ENCODE peak calls at places on chromosome 6, in five cellular contexts. A is H1, C is HepG2, G is K562, K is GM12878. M is an unnamed sample.
A peak's percentile ranks its signal among the peaks of the same experiment; 100 is the strongest.

GRCh38 chr6:88725111-88725711 is 238.2 kb downstream of the RNGTT start:
- DNase-seq in A (peak; percentile 47), C (peak; percentile 4), G (peak; percentile 19), K (peak; percentile 26), M (peak; percentile 96)

GRCh38 chr6:24357336-24358218 is at the start of gene DCDC2:
- DNase-seq in A (no peak), C (peak; percentile 87), G (peak; percentile 14), K (no peak), M (peak; percentile 78)

GRCh38 chr6:124903797-124904196 is 58.4 kb upstream of the RNF217 start:
- DNase-seq in A (no peak), C (no peak), G (no peak), K (no peak), M (no peak)

GRCh38 chr6:147127587-147127986 is 76.6 kb upstream of the STXBP5 start:
- DNase-seq in A (no peak), C (no peak), G (no peak), K (no peak), M (no peak)

GRCh38 chr6:112802154-112802553 is 455.0 kb downstream of the RFPL4B start:
- DNase-seq in A (no peak), C (no peak), G (no peak), K (no peak), M (no peak)

GRCh38 chr6:166862287-166862977 is 93.9 kb downstream of the RNASET2 start:
- DNase-seq in A (peak; percentile 41), C (no peak), G (no peak), K (no peak), M (peak; percentile 83)

GRCh38 chr6:37622639-37623038 is 75.0 kb downstream of the MDGA1 start:
- DNase-seq in A (no peak), C (no peak), G (no peak), K (no peak), M (no peak)

GRCh38 chr6:33847078-33847477 is 43.3 kb upstream of the MLN start:
- DNase-seq in A (no peak), C (no peak), G (no peak), K (no peak), M (no peak)

GRCh38 chr6:26305097-26305841 is 59.7 kb upstream of the BTN3A2 start:
- DNase-seq in A (no peak), C (peak; percentile 77), G (peak; percentile 95), K (no peak), M (peak; percentile 80)

GRCh38 chr6:138404666-138405337 is 779 bp downstream of the HEBP2 start:
- DNase-seq in A (no peak), C (no peak), G (peak; percentile 57), K (no peak), M (no peak)

GRCh38 chr6:34447915-34448314 is 18.0 kb upstream of the PACSIN1 start:
- DNase-seq in A (no peak), C (no peak), G (peak; percentile 61), K (no peak), M (peak; percentile 63)

GRCh38 chr6:20978176-20978614 is 443.9 kb downstream of the CDKAL1 start:
- DNase-seq in A (no peak), C (no peak), G (no peak), K (peak; percentile 25), M (no peak)

GRCh38 chr6:7264686-7265384 is 48.2 kb downstream of the SSR1 start:
- DNase-seq in A (no peak), C (peak; percentile 54), G (no peak), K (no peak), M (no peak)

GRCh38 chr6:141986457-141986856 is 146.3 kb upstream of the GJE1 start:
- DNase-seq in A (no peak), C (no peak), G (no peak), K (no peak), M (peak; percentile 70)

GRCh38 chr6:18741741-18742140 is 354.6 kb downstream of the RNF144B start:
- DNase-seq in A (no peak), C (no peak), G (no peak), K (no peak), M (no peak)

GRCh38 chr6:166341915-166342292 is 441 bp downstream of the SFT2D1 start:
- DNase-seq in A (no peak), C (no peak), G (no peak), K (no peak), M (peak; percentile 33)

GRCh38 chr6:109660526-109660925 is 30.5 kb downstream of the AK9 start:
- DNase-seq in A (no peak), C (no peak), G (no peak), K (no peak), M (no peak)

GRCh38 chr6:131331146-131331545 is 195.9 kb downstream of the AKAP7 start:
- DNase-seq in A (no peak), C (no peak), G (no peak), K (no peak), M (no peak)

DNA sequence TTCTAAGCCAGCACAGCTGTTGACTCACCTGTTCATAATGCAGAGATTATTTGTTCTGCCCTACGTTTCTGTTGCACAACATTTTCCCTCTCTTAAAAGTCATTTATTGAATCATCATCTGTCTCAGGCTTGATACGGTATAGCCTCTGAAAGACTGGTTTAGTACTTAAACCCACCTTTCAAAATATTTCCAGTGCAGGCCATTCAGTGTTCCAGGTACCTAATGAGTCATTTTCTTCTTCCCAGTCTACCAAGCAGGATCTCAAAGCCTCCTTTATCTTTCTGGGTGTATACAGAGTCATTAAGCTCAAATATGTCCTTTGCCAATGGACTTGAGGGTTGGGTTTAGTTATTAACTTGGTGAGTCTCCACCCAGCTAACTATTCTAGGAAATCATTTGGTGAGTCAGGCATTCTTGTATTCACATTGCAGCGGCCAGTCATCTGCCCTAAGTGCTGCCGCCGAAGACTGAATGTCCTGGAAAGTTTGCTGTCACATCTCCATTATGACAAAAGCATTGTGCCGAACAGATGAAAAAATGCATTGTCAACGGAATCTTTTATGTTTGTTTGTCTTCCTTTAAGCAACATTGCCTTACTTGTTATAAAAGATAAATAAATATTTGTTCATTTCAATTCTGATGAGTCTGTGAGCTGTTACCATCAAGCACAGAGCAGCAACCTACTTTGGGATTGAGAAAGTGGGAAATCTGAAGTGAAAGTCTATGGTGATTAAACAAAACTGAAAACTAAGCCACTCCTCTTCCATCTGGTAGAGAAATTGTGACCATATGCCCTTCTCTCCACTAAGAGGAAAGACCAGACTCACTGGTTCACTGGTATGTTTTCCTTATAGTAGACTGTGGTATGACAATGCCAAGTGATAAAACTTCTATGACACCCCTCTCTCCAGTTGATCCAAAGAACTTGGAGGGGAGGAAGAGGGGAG is 14.3 kb upstream of the FAM135A start:
- DNase-seq in A (no peak), C (peak; percentile 96), G (peak; percentile 78), K (no peak), M (no peak)
- TF ChIP-seq POLR2AphosphoS5 in A (no peak), C (peak; percentile 43), G (peak; percentile 21), K (no peak), M (no peak)

DNA sequence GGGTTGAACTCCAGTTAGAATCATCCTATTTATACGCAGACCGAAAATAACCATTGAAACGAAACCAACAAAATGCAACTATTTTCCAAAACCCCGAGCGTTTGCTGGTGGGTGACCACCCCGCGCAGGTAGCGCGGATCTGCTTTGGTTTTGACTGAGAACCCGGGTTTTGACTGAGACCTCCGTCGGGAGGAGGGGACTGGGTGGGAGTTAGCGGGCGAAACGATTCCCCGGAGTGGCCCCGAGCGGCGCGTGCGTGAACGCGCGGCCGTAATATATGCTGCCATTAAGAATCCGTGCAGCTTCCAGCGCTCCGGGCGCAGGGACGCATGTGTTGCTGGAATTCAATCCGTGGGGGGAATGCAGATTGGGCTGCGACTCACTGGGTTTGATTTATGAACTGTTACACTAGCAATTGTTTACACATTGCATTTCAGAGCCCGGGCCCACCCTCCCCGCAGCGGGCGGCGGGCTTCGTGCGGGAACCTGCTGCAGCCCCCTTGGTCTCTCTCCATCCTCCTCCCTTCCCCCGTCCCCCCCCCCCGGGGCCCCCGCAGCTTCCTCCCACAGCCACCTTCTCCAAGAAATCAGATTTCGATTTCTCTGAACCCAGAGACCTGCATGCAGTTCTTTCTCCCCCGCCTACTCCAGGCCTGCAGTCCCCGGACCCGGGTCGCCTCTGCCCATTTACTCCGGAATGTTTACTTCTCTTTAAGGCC is 9.9 kb downstream of the NRN1 start:
- DNase-seq in A (no peak), C (no peak), G (no peak), K (no peak), M (peak; percentile 64)
- TF ChIP-seq EZH2 in A (peak; percentile 14), C (peak; percentile 39), G (no peak), K (no peak), M (peak; percentile 91)

GRCh38 chr6:63560806-63561672 is 11.2 kb upstream of the LOC128125822 start:
- DNase-seq in A (no peak), C (peak; percentile 62), G (no peak), K (no peak), M (no peak)

GRCh38 chr6:63571382-63571882 is 848 bp upstream of the LOC128125822 start:
- DNase-seq in A (no peak), C (no peak), G (no peak), K (no peak), M (peak; percentile 1)

GRCh38 chr6:63565058-63565726 is 7.1 kb upstream of the LOC128125822 start:
- DNase-seq in A (no peak), C (peak; percentile 98), G (no peak), K (no peak), M (no peak)

GRCh38 chr6:63567966-63568365 is 4.3 kb upstream of the LOC128125822 start:
- DNase-seq in A (no peak), C (no peak), G (no peak), K (no peak), M (no peak)

DNA sequence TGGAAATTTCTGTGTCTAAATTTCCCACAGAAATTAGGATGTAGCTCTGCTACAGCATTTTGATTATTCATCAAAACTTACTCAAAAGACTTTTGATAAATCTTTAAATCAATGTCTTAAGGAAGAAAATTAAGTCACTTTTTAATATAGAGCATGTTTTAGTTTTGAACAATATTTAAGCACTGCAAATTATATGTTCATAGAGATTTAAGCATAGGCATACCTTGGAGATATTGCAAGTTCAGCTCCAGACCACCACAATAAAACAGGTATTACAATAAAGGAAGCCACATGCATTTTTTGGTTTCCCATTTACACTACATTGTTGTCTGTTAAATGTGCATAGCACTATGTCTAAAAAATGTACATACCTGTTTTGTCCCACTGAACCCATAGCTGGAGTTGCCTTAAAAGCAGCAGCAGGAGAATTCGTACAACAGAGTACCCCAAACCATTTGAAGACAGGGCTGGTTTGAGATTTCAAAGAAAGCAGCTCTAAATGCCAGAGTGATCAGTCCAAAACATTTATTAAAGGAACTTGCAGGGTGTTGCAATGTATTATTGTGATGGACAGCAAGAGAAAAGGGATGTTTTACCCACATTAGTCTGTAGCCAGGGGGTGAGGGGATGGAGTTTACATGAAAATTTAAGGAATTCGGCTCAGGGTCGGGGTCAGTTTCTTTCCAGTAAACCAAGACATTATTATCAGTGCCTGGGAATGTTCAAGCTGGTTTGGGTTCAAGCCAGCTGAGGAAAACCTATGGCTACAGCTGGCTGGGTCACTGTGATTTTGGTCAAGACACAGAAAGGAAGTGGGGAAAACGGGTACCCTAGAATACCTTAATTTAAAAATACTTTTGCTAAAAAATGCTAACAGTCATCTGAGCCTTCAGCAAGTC is 6.3 kb upstream of the LOC128125822 start:
- DNase-seq in A (no peak), C (no peak), G (no peak), K (no peak), M (peak; percentile 15)
- TF ChIP-seq CREB1 in A (no peak), C (no peak), G (no peak), K (no peak), M (no peak)

GRCh38 chr6:106549521-106549920 is 79.8 kb downstream of the RTN4IP1 start:
- DNase-seq in A (no peak), C (no peak), G (no peak), K (no peak), M (no peak)

GRCh38 chr6:106547556-106547955 is 81.7 kb downstream of the RTN4IP1 start:
- DNase-seq in A (no peak), C (no peak), G (no peak), K (no peak), M (no peak)

GRCh38 chr6:106547961-106548453 is 81.3 kb downstream of the RTN4IP1 start:
- DNase-seq in A (peak; percentile 5), C (peak; percentile 76), G (peak; percentile 27), K (no peak), M (peak; percentile 40)

GRCh38 chr6:106546322-106547052 is 82.8 kb downstream of the RTN4IP1 start:
- DNase-seq in A (no peak), C (peak; percentile 36), G (no peak), K (no peak), M (no peak)

GRCh38 chr6:106547053-106547414 is 82.3 kb downstream of the RTN4IP1 start:
- DNase-seq in A (no peak), C (peak; percentile 15), G (no peak), K (no peak), M (no peak)
- TF ChIP-seq POLR2AphosphoS5 in A (no peak), C (no peak), G (no peak), K (no peak), M (no peak)

M was measured in GM23338.